ENCODE peak calls at places on chromosomes 5 and 9, in four cellular contexts. L is PC-3, D is chondrocyte, N is endothelial cell. H is an unnamed sample.

GRCh38 chr5:12292610-12293204 is 388.5 kb upstream of the CTNND2 start:
- DNase-seq in L (peak; percentile 88), D (no peak), N (peak; percentile 16), H (no peak)

GRCh38 chr5:172054611-172055153 is 48.2 kb upstream of the FBXW11 start:
- DNase-seq in L (no peak), D (no peak), N (no peak), H (no peak)

GRCh38 chr5:34491251-34491620 is 164.9 kb upstream of the RAI14 start:
- DNase-seq in L (no peak), D (no peak), N (no peak), H (no peak)

GRCh38 chr5:139205144-139205543 is 7.0 kb upstream of the SIL1 start:
- DNase-seq in L (no peak), D (no peak), N (no peak), H (no peak)

GRCh38 chr5:87308024-87308423 is 40.3 kb downstream of the RASA1 start:
- DNase-seq in L (no peak), D (no peak), N (no peak), H (no peak)

GRCh38 chr5:122924719-122925395 is 79.4 kb downstream of the SNX24 start:
- DNase-seq in L (no peak), D (no peak), N (no peak), H (no peak)

GRCh38 chr5:99032234-99033013 is 103.6 kb upstream of the CHD1 start:
- DNase-seq in L (peak; percentile 91), D (no peak), N (peak; percentile 51), H (peak; percentile 80)

GRCh38 chr9:111891910-111892499 is 4.6 kb upstream of the UGCG start:
- DNase-seq in L (peak; percentile 42), D (no peak), N (no peak), H (peak; percentile 50)

GRCh38 chr5:36323926-36324781 is 22.5 kb upstream of the RANBP3L start:
- DNase-seq in L (no peak), D (no peak), N (no peak), H (no peak)

GRCh38 chr5:141199359-141200235 is at the start of gene PCDHB11:
- DNase-seq in L (peak; percentile 37), D (no peak), N (peak; percentile 33), H (no peak)

GRCh38 chr5:125412051-125412560 is 665.7 kb upstream of the ZNF608 start:
- DNase-seq in L (peak; percentile 64), D (no peak), N (no peak), H (peak; percentile 59)

GRCh38 chr9:80146466-80146865 is 574.7 kb downstream of the TLE4 start:
- DNase-seq in L (peak; percentile 13), D (no peak), N (no peak), H (no peak)

GRCh38 chr9:122218885-122219855 is 9.6 kb downstream of the LHX6 start:
- DNase-seq in L (no peak), D (no peak), N (peak; percentile 46), H (no peak)

GRCh38 chr9:83146325-83146724 is 83.4 kb upstream of the RASEF start:
- DNase-seq in L (no peak), D (no peak), N (no peak), H (no peak)

GRCh38 chr9:83151627-83152137 is 88.7 kb upstream of the RASEF start:
- DNase-seq in L (no peak), D (no peak), N (no peak), H (no peak)

GRCh38 chr9:83144492-83144891 is 81.5 kb upstream of the RASEF start:
- DNase-seq in L (no peak), D (no peak), N (no peak), H (no peak)

GRCh38 chr9:83142389-83142788 is 79.4 kb upstream of the RASEF start:
- DNase-seq in L (no peak), D (no peak), N (no peak), H (no peak)

GRCh38 chr9:83147487-83148149 is 84.7 kb upstream of the RASEF start:
- DNase-seq in L (no peak), D (no peak), N (no peak), H (peak; percentile 18)
- TF ChIP-seq CTCF in L (no peak), D (no peak), N (no peak), H (no peak)

DNA sequence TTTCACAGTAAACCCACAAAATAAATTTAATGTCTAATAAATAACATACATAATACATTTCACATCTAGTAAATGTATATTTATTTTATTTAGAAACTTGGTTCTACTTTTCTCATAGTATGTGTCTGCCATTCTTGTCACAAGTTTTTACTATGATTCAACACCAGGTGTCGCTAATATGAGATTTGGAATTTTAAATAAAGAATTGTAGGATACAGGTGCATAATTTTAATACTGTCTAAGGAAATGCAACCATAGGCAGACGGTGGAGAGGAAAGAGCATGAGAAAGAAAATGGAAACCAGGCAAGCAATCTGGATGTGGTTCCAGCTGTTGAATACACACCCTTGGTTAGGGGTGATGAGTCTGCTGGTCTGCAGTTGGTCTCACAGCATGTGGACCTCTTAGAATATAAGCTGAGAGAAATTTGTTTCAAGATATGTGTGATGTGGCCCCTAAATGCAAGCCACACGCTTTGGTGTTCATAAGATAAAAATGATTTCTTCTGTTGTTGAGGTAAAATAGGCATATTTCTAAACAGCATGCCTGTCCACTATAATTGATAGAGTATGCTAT is 114.7 kb upstream of the TXNDC8 start:
- DNase-seq in L (peak; percentile 50), D (no peak), N (no peak), H (no peak)
- TF ChIP-seq CTCF in L (peak; percentile 59), D (peak; percentile 88), N (peak; percentile 76), H (no peak)

GRCh38 chr9:94112716-94113465 is 28.6 kb downstream of the PTPDC1 start:
- DNase-seq in L (no peak), D (no peak), N (no peak), H (no peak)
- TF ChIP-seq CTCF in L (no peak), D (no peak), N (no peak), H (no peak)

DNA sequence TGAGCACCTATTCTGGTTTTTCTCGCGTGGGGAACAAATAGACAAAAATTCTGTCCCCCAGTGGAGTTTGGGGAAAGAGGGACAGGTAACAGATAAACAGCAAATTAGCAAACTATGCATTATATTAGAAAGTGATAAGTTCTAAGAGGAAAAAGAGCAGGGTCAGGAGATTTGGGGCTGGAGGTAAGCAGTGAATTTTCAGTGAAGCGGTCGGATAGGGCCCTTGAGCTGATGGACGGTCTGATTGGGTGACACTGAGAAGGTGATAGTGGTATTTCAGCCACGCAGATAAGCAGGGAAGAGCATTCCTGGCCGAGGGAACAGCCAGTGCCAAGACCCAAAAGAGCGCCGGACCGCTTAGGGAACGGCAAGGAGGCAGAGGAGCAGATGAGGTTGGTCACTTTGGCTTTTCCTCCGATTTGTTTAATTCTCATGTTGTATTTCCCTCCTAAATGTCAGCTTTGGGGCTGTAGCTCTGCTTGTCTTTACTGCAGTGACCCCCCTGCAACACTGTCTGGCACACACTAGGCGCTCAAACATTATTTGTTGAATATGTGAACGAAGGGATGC is 1.0 kb upstream of the PTPN3 start:
- DNase-seq in L (no peak), D (no peak), N (no peak), H (no peak)
- TF ChIP-seq CTCF in L (no peak), D (no peak), N (no peak), H (no peak)

GRCh38 chr5:1299511-1299850 is 4.6 kb upstream of the TERT start:
- DNase-seq in L (no peak), D (peak; percentile 88), N (no peak), H (no peak)
- TF ChIP-seq CTCF in L (no peak), D (no peak), N (no peak), H (no peak)